ENCODE peak calls at places on chromosomes 13 and 19, in five cellular contexts. E, G, A, U and M are unnamed samples.

GRCh38 chr13:40170982-40171381 is 495.5 kb downstream of the FOXO1 start:
- DNase-seq in E (no peak), G (no peak), A (no peak), U (no peak), M (no peak)

GRCh38 chr13:40509876-40510275 is 156.6 kb downstream of the FOXO1 start:
- DNase-seq in E (no peak), G (no peak), A (no peak), U (no peak), M (no peak)

GRCh38 chr19:51341066-51341465 is 873 bp downstream of the VSIG10L start:
- DNase-seq in E (no peak), G (no peak), A (no peak), U (no peak), M (no peak)

GRCh38 chr19:35773020-35773809 is 2.1 kb upstream of the ARHGAP33 start:
- DNase-seq in E (peak), G (no peak), A (peak), U (no peak), M (no peak)

GRCh38 chr19:39296055-39296645 is at the start of gene IFNL1:
- DNase-seq in E (no peak), G (no peak), A (no peak), U (no peak), M (no peak)

GRCh38 chr13:107832521-107833095 is 382.7 kb downstream of the LIG4 start:
- DNase-seq in E (no peak), G (no peak), A (no peak), U (no peak), M (no peak)

GRCh38 chr13:19646062-19646461 is 12.6 kb downstream of the MPHOSPH8 start:
- DNase-seq in E (no peak), G (no peak), A (no peak), U (no peak), M (no peak)

GRCh38 chr13:95382906-95383305 is 81.7 kb upstream of the ABCC4 start:
- DNase-seq in E (no peak), G (no peak), A (no peak), U (no peak), M (no peak)

GRCh38 chr13:36839981-36840380 is 21.0 kb downstream of the RFXAP start:
- DNase-seq in E (no peak), G (no peak), A (no peak), U (no peak), M (no peak)

GRCh38 chr13:105665284-105665683 is 870.2 kb downstream of the EFNB2 start:
- DNase-seq in E (peak), G (no peak), A (peak), U (no peak), M (no peak)

GRCh38 chr13:78689011-78689410 is 30.1 kb upstream of the OBI1 start:
- DNase-seq in E (peak), G (no peak), A (no peak), U (no peak), M (no peak)

GRCh38 chr19:940591-941291 is 14.9 kb downstream of the ARID3A start:
- DNase-seq in E (no peak), G (no peak), A (peak), U (no peak), M (no peak)

GRCh38 chr19:29579308-29579910 is 26.7 kb upstream of the POP4 start:
- DNase-seq in E (no peak), G (peak), A (no peak), U (no peak), M (no peak)

GRCh38 chr13:64414381-64414780 is 2815.8 kb downstream of the PCDH9 start:
- DNase-seq in E (no peak), G (no peak), A (no peak), U (no peak), M (no peak)

GRCh38 chr19:55598034-55598433 is 1.3 kb downstream of the FIZ1 start:
- DNase-seq in E (no peak), G (peak), A (no peak), U (no peak), M (no peak)

GRCh38 chr19:16373989-16374388 is 49.4 kb downstream of the KLF2 start:
- DNase-seq in E (no peak), G (no peak), A (no peak), U (no peak), M (no peak)

GRCh38 chr19:632228-633067 is 889 bp downstream of the POLRMT start:
- DNase-seq in E (peak), G (peak), A (peak), U (no peak), M (peak)

GRCh38 chr19:16417660-16418596 is 53.8 kb downstream of the EPS15L1 start:
- DNase-seq in E (peak), G (peak), A (peak), U (peak), M (peak)

GRCh38 chr13:79403113-79403512 is 2.9 kb downstream of the RBM26 start:
- DNase-seq in E (no peak), G (no peak), A (no peak), U (no peak), M (no peak)

GRCh38 chr19:54312436-54313362 is at the start of gene LILRA5:
- DNase-seq in E (no peak), G (no peak), A (no peak), U (no peak), M (no peak)

GRCh38 chr19:41933693-41934426 is 5.6 kb upstream of the ERFL start:
- DNase-seq in E (no peak), G (no peak), A (no peak), U (no peak), M (no peak)

GRCh38 chr19:1270854-1271527 is 1.9 kb downstream of the CIRBP start:
- DNase-seq in E (no peak), G (no peak), A (no peak), U (no peak), M (no peak)

GRCh38 chr19:7535035-7535992 is at the start of gene PNPLA6:
- DNase-seq in E (peak), G (peak), A (peak), U (peak), M (peak)
- H2AK5ac ChIP-seq in E (no peak), G (no peak), A (peak), U (no peak), M (peak)

DNA sequence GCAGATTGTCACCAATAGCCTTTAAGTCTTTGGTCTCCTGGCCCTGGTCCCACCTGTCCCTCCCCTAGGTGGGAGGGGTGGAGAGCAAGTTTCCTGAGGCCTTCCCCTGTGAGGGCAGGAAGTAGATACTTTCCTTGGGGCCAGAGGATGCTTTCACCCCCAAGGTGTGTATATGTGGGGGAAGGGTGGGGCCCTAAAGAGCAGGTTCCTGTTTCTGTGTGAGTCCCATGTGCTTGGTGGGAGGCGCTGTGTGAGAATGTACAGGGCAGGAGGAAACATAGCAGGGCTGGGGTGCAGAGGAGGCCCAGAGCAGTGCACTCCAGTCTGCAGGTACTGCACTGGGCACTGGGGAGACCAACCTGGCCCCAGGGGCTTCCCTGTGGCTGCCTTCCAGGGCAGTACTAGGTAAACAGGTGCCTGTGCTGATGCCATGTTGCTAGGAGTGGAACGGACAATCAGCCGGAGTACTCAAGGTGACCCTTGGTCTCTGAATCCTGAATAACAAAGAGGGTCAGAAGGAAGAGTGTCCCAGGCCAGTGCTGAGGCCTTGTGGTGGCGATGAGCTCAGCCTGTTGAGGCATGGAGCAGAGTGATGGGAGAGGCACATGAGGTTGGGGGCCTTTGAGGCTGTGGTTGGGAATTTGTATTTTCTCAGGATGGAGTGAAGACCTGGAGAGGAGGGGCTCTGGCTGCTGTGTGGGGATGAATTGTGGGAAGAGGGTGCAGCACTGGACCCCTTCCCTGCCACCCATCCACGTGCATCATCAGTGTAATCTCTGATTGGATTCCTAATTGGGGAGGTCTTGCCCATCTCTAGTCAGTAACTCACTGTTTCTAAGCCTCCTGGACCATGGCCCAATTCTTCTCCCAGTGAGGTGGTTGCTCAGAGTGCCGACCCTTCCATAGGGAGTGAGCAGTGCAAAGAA is 5.1 kb downstream of the EGLN2 start:
- DNase-seq in E (no peak), G (peak), A (no peak), U (no peak), M (no peak)
- H3K4ac ChIP-seq in E (no peak), G (no peak), A (no peak), U (no peak), M (no peak)

GRCh38 chr13:113663934-113664333 is 3.1 kb upstream of the GRK1 start:
- DNase-seq in E (no peak), G (no peak), A (no peak), U (no peak), M (no peak)
- H2AFZ ChIP-seq in E (no peak), G (no peak), A (no peak), U (no peak), M (no peak)

DNA sequence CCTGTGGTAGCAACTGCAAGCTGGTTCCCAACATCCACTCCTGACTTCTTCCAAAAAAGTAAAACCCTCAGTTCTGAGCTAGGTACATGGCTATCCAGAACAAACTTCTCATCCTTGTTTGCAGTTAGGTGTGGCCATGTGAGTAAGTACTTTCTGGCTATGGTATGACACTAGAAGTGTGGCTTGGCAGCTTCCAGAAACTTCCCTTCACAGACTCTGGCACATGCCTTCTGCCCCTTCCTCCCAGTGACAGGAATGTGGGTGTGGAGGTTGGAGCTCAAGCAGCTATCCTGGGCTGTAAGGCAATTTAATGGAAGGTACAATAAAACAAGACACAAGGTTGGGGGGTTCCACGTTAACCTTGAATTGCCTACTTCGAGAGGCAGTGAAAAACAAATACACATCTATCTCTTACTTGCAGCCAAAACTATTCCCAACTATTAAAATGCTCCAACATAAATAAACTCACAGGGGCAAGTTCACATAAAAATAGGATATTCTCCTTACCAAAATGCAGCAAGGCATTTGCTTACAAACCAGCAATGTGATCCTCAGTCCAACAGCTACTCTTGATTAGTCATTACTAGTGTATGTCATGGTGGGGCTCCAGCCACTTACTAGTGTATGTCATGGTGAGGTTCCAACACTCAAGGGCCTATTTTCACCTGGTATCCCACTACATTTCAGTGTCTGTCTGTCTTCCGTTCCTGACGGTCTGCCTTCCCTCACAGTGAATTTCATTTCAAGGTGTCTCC is 3.1 kb downstream of the SMG9 start:
- DNase-seq in E (peak), G (no peak), A (peak), U (no peak), M (no peak)
- H2AK5ac ChIP-seq in E (peak), G (no peak), A (peak), U (no peak), M (no peak)

GRCh38 chr19:19416280-19416679 is 10.8 kb downstream of the GATAD2A start:
- DNase-seq in E (no peak), G (no peak), A (no peak), U (no peak), M (no peak)
- H3K4ac ChIP-seq in E (no peak), G (no peak), A (no peak), U (no peak), M (no peak)

DNA sequence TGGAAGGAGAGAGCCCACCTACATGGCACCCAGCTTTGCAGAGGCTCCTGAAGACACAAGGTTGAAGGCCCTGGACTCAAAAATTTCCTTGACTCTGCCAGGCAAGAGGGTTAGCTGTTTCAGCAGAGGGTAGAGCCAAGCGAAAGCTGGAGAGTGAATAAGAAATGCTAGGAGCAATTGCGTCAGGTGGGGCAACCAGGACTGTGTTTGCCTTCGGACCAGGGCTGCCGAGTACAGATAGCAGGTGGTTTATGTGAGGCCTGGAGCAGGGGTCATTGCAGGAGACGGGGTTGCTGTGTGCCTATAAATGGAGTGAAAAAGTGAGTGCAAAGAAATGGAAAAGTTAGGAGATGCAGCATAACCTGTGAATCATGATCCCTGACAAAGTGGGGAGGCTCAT is 59.1 kb downstream of the IRS2 start:
- DNase-seq in E (no peak), G (no peak), A (no peak), U (no peak), M (no peak)
- H2AFZ ChIP-seq in E (no peak), G (no peak), A (no peak), U (no peak), M (no peak)

GRCh38 chr13:72728290-72728605 is 525 bp downstream of the BORA start:
- DNase-seq in E (peak), G (no peak), A (no peak), U (no peak), M (no peak)

GRCh38 chr13:72727417-72728289 is at the start of the genes BORA and MZT1:
- DNase-seq in E (peak), G (peak), A (peak), U (peak), M (peak)

GRCh38 chr13:72726721-72727416 is 560 bp downstream of the MZT1 start:
- DNase-seq in E (peak), G (peak), A (no peak), U (no peak), M (peak)
- H2AK5ac ChIP-seq in E (no peak), G (no peak), A (peak), U (peak), M (peak)

DNA sequence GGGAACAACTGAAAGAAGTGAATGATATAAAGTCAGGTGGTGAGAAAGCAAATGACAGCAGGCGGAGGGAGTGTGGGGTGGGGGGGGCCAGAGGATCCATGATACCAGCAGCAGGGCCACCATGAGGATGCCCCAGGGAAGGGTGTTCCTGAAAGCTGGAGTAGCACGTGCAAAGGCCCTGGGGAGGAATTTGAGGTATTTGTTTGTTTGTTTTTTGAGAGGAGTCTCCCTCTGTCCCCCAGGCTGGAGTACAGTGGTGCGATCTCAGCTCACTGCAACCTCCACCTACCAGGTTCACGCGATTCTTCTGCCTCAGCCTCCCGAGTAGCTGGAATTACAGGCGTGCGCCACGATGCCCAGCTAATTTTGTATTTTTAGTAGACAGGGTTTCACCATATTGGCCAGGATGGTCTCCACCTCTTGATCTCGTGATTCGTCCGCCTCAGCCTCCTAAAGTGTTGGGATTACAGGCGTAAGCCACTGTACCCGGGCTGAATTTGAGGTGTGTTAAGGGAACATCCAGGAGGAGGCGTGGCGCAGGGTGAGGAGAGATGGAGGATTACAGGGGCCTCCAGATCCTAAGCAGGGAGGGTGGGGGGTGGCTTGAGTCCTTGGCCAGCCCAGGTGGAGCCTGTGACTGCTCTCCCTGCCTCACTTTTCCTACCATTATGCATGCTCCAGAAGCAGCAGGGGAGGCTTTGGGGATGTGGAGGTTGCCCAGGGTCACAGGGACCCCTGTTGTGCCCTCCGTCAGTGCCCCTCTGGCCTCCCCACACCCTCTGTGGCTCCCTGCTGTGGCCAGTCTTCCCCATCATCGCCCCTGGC is 12.4 kb upstream of the JUND start:
- DNase-seq in E (no peak), G (no peak), A (no peak), U (no peak), M (no peak)
- H3K4ac ChIP-seq in E (peak), G (no peak), A (peak), U (peak), M (peak)